ENCODE peak calls at places on chromosome 3, in nine cellular contexts. One of them, this sample, is unnamed.

GRCh38 chr3:129756871-129757270 is 136.6 kb downstream of the TMCC1 start:
- DNase-seq in H4: peak
- DNase-seq in heart right ventricle: no peak
- DNase-seq in activated naive CD8-positive, alpha-beta T cell treated with anti-CD3 and anti-CD28 coated beads for 36 hours: no peak
- DNase-seq in NCI-H1092: no peak
- DNase-seq in stimulated activated CD4-positive, alpha-beta T cell treated with anti-CD3 and anti-CD28 coated beads, Interleukin-2, amount 100 ng/mL, for 24 hours: no peak
- DNase-seq in HS-5: no peak
- DNase-seq in activated T-cell treated with anti-CD3 and anti-CD28 coated beads, Interleukin-2, amount 50 U/mL, for 72 hours: no peak
- DNase-seq in AG08396: peak
- DNase-seq in this sample: no peak

GRCh38 chr3:30342319-30343060 is 263.9 kb upstream of the TGFBR2 start:
- DNase-seq in H4: peak
- DNase-seq in heart right ventricle: peak
- DNase-seq in activated naive CD8-positive, alpha-beta T cell treated with anti-CD3 and anti-CD28 coated beads for 36 hours: no peak
- DNase-seq in NCI-H1092: no peak
- DNase-seq in stimulated activated CD4-positive, alpha-beta T cell treated with anti-CD3 and anti-CD28 coated beads, Interleukin-2, amount 100 ng/mL, for 24 hours: no peak
- DNase-seq in HS-5: peak
- DNase-seq in activated T-cell treated with anti-CD3 and anti-CD28 coated beads, Interleukin-2, amount 50 U/mL, for 72 hours: no peak
- DNase-seq in AG08396: peak
- DNase-seq in this sample: no peak

GRCh38 chr3:62133015-62133414 is 240.3 kb downstream of the FEZF2 start:
- DNase-seq in H4: no peak
- DNase-seq in heart right ventricle: no peak
- DNase-seq in activated naive CD8-positive, alpha-beta T cell treated with anti-CD3 and anti-CD28 coated beads for 36 hours: no peak
- DNase-seq in NCI-H1092: no peak
- DNase-seq in stimulated activated CD4-positive, alpha-beta T cell treated with anti-CD3 and anti-CD28 coated beads, Interleukin-2, amount 100 ng/mL, for 24 hours: no peak
- DNase-seq in HS-5: no peak
- DNase-seq in activated T-cell treated with anti-CD3 and anti-CD28 coated beads, Interleukin-2, amount 50 U/mL, for 72 hours: no peak
- DNase-seq in AG08396: no peak
- DNase-seq in this sample: no peak

GRCh38 chr3:98655666-98656065 is 62.3 kb upstream of the CPOX start:
- DNase-seq in H4: no peak
- DNase-seq in heart right ventricle: peak
- DNase-seq in activated naive CD8-positive, alpha-beta T cell treated with anti-CD3 and anti-CD28 coated beads for 36 hours: no peak
- DNase-seq in NCI-H1092: no peak
- DNase-seq in stimulated activated CD4-positive, alpha-beta T cell treated with anti-CD3 and anti-CD28 coated beads, Interleukin-2, amount 100 ng/mL, for 24 hours: no peak
- DNase-seq in HS-5: peak
- DNase-seq in activated T-cell treated with anti-CD3 and anti-CD28 coated beads, Interleukin-2, amount 50 U/mL, for 72 hours: no peak
- DNase-seq in AG08396: peak
- DNase-seq in this sample: no peak

GRCh38 chr3:56980798-56981390 is 79.6 kb upstream of the SPATA12 start:
- DNase-seq in H4: peak
- DNase-seq in heart right ventricle: peak
- DNase-seq in activated naive CD8-positive, alpha-beta T cell treated with anti-CD3 and anti-CD28 coated beads for 36 hours: peak
- DNase-seq in NCI-H1092: no peak
- DNase-seq in stimulated activated CD4-positive, alpha-beta T cell treated with anti-CD3 and anti-CD28 coated beads, Interleukin-2, amount 100 ng/mL, for 24 hours: peak
- DNase-seq in HS-5: peak
- DNase-seq in activated T-cell treated with anti-CD3 and anti-CD28 coated beads, Interleukin-2, amount 50 U/mL, for 72 hours: peak
- DNase-seq in AG08396: peak
- DNase-seq in this sample: no peak

GRCh38 chr3:69326821-69327433 is 59.0 kb downstream of the FRMD4B start:
- DNase-seq in H4: no peak
- DNase-seq in heart right ventricle: peak
- DNase-seq in activated naive CD8-positive, alpha-beta T cell treated with anti-CD3 and anti-CD28 coated beads for 36 hours: peak
- DNase-seq in NCI-H1092: no peak
- DNase-seq in stimulated activated CD4-positive, alpha-beta T cell treated with anti-CD3 and anti-CD28 coated beads, Interleukin-2, amount 100 ng/mL, for 24 hours: peak
- DNase-seq in HS-5: no peak
- DNase-seq in activated T-cell treated with anti-CD3 and anti-CD28 coated beads, Interleukin-2, amount 50 U/mL, for 72 hours: peak
- DNase-seq in AG08396: no peak
- DNase-seq in this sample: no peak

GRCh38 chr3:16239776-16240175 is 25.0 kb downstream of the DPH3 start:
- DNase-seq in H4: no peak
- DNase-seq in heart right ventricle: no peak
- DNase-seq in activated naive CD8-positive, alpha-beta T cell treated with anti-CD3 and anti-CD28 coated beads for 36 hours: no peak
- DNase-seq in NCI-H1092: no peak
- DNase-seq in stimulated activated CD4-positive, alpha-beta T cell treated with anti-CD3 and anti-CD28 coated beads, Interleukin-2, amount 100 ng/mL, for 24 hours: no peak
- DNase-seq in HS-5: no peak
- DNase-seq in activated T-cell treated with anti-CD3 and anti-CD28 coated beads, Interleukin-2, amount 50 U/mL, for 72 hours: no peak
- DNase-seq in AG08396: no peak
- DNase-seq in this sample: no peak

GRCh38 chr3:127848131-127849129 is 26.1 kb upstream of the MGLL start:
- DNase-seq in H4: no peak
- DNase-seq in heart right ventricle: no peak
- DNase-seq in activated naive CD8-positive, alpha-beta T cell treated with anti-CD3 and anti-CD28 coated beads for 36 hours: no peak
- DNase-seq in NCI-H1092: no peak
- DNase-seq in stimulated activated CD4-positive, alpha-beta T cell treated with anti-CD3 and anti-CD28 coated beads, Interleukin-2, amount 100 ng/mL, for 24 hours: no peak
- DNase-seq in HS-5: no peak
- DNase-seq in activated T-cell treated with anti-CD3 and anti-CD28 coated beads, Interleukin-2, amount 50 U/mL, for 72 hours: no peak
- DNase-seq in AG08396: no peak
- DNase-seq in this sample: no peak

GRCh38 chr3:197256836-197257444 is 41.5 kb downstream of the DLG1 start:
- DNase-seq in H4: peak
- DNase-seq in heart right ventricle: peak
- DNase-seq in activated naive CD8-positive, alpha-beta T cell treated with anti-CD3 and anti-CD28 coated beads for 36 hours: peak
- DNase-seq in NCI-H1092: no peak
- DNase-seq in stimulated activated CD4-positive, alpha-beta T cell treated with anti-CD3 and anti-CD28 coated beads, Interleukin-2, amount 100 ng/mL, for 24 hours: peak
- DNase-seq in HS-5: peak
- DNase-seq in activated T-cell treated with anti-CD3 and anti-CD28 coated beads, Interleukin-2, amount 50 U/mL, for 72 hours: peak
- DNase-seq in AG08396: peak
- DNase-seq in this sample: peak

GRCh38 chr3:42005426-42005825 is 43.5 kb upstream of the ULK4 start:
- DNase-seq in H4: no peak
- DNase-seq in heart right ventricle: no peak
- DNase-seq in activated naive CD8-positive, alpha-beta T cell treated with anti-CD3 and anti-CD28 coated beads for 36 hours: no peak
- DNase-seq in NCI-H1092: no peak
- DNase-seq in stimulated activated CD4-positive, alpha-beta T cell treated with anti-CD3 and anti-CD28 coated beads, Interleukin-2, amount 100 ng/mL, for 24 hours: no peak
- DNase-seq in HS-5: no peak
- DNase-seq in activated T-cell treated with anti-CD3 and anti-CD28 coated beads, Interleukin-2, amount 50 U/mL, for 72 hours: no peak
- DNase-seq in AG08396: no peak
- DNase-seq in this sample: no peak

GRCh38 chr3:192812736-192813383 is 85.5 kb upstream of the FGF12 start:
- DNase-seq in H4: peak
- DNase-seq in heart right ventricle: no peak
- DNase-seq in activated naive CD8-positive, alpha-beta T cell treated with anti-CD3 and anti-CD28 coated beads for 36 hours: no peak
- DNase-seq in NCI-H1092: peak
- DNase-seq in stimulated activated CD4-positive, alpha-beta T cell treated with anti-CD3 and anti-CD28 coated beads, Interleukin-2, amount 100 ng/mL, for 24 hours: no peak
- DNase-seq in HS-5: no peak
- DNase-seq in activated T-cell treated with anti-CD3 and anti-CD28 coated beads, Interleukin-2, amount 50 U/mL, for 72 hours: no peak
- DNase-seq in AG08396: no peak
- DNase-seq in this sample: no peak

GRCh38 chr3:133944641-133945441 is 49.2 kb upstream of the RAB6B start:
- DNase-seq in H4: peak
- DNase-seq in heart right ventricle: no peak
- DNase-seq in activated naive CD8-positive, alpha-beta T cell treated with anti-CD3 and anti-CD28 coated beads for 36 hours: no peak
- DNase-seq in NCI-H1092: peak
- DNase-seq in stimulated activated CD4-positive, alpha-beta T cell treated with anti-CD3 and anti-CD28 coated beads, Interleukin-2, amount 100 ng/mL, for 24 hours: no peak
- DNase-seq in HS-5: no peak
- DNase-seq in activated T-cell treated with anti-CD3 and anti-CD28 coated beads, Interleukin-2, amount 50 U/mL, for 72 hours: no peak
- DNase-seq in AG08396: peak
- DNase-seq in this sample: no peak

GRCh38 chr3:21944251-21944650 is 193.2 kb upstream of the ZNF385D start:
- DNase-seq in H4: no peak
- DNase-seq in heart right ventricle: no peak
- DNase-seq in activated naive CD8-positive, alpha-beta T cell treated with anti-CD3 and anti-CD28 coated beads for 36 hours: no peak
- DNase-seq in NCI-H1092: no peak
- DNase-seq in stimulated activated CD4-positive, alpha-beta T cell treated with anti-CD3 and anti-CD28 coated beads, Interleukin-2, amount 100 ng/mL, for 24 hours: no peak
- DNase-seq in HS-5: no peak
- DNase-seq in activated T-cell treated with anti-CD3 and anti-CD28 coated beads, Interleukin-2, amount 50 U/mL, for 72 hours: no peak
- DNase-seq in AG08396: no peak
- DNase-seq in this sample: no peak

GRCh38 chr3:184656991-184657669 is 54.7 kb downstream of the MAGEF1 start:
- DNase-seq in H4: peak
- DNase-seq in heart right ventricle: no peak
- DNase-seq in activated naive CD8-positive, alpha-beta T cell treated with anti-CD3 and anti-CD28 coated beads for 36 hours: no peak
- DNase-seq in NCI-H1092: no peak
- DNase-seq in stimulated activated CD4-positive, alpha-beta T cell treated with anti-CD3 and anti-CD28 coated beads, Interleukin-2, amount 100 ng/mL, for 24 hours: peak
- DNase-seq in HS-5: no peak
- DNase-seq in activated T-cell treated with anti-CD3 and anti-CD28 coated beads, Interleukin-2, amount 50 U/mL, for 72 hours: peak
- DNase-seq in AG08396: no peak
- DNase-seq in this sample: no peak

This sample was measured in memory B cell.